ENCODE peak calls at places on chromosomes 2 and 18, in five cellular contexts. Y is vagina, K is hepatocyte, T is left lung, F is upper lobe of left lung. V is an unnamed sample.
A peak's percentile ranks its signal among the peaks of the same experiment; 100 is the strongest.

GRCh38 chr2:42008241-42008911 is 39.4 kb upstream of the PKDCC start:
- DNase-seq in Y (no peak), K (peak; percentile 32), T (no peak), F (no peak), V (no peak)

GRCh38 chr2:31523871-31524492 is 56.8 kb downstream of the SRD5A2 start:
- DNase-seq in Y (no peak), K (peak; percentile 75), T (no peak), F (no peak), V (peak; percentile 42)

GRCh38 chr2:95275601-95276243 is 1.5 kb downstream of the PROM2 start:
- DNase-seq in Y (no peak), K (no peak), T (peak; percentile 29), F (no peak), V (peak; percentile 38)

GRCh38 chr2:179107737-179108136 is 57.8 kb upstream of the CCDC141 start:
- DNase-seq in Y (no peak), K (peak; percentile 35), T (no peak), F (no peak), V (peak; percentile 42)

GRCh38 chr2:51301376-51301775 is 269.4 kb upstream of the NRXN1 start:
- DNase-seq in Y (no peak), K (no peak), T (no peak), F (no peak), V (no peak)

GRCh38 chr2:195486520-195486919 is 170.5 kb upstream of the SLC39A10 start:
- DNase-seq in Y (no peak), K (no peak), T (no peak), F (no peak), V (no peak)

GRCh38 chr2:23430263-23430662 is 45.3 kb downstream of the KLHL29 start:
- DNase-seq in Y (no peak), K (no peak), T (no peak), F (no peak), V (peak; percentile 57)

GRCh38 chr2:213251618-213252017 is 32.6 kb upstream of the SPAG16 start:
- DNase-seq in Y (no peak), K (peak; percentile 84), T (no peak), F (no peak), V (peak; percentile 70)

GRCh38 chr2:1986166-1986565 is 241.9 kb upstream of the PXDN start:
- DNase-seq in Y (no peak), K (no peak), T (no peak), F (no peak), V (no peak)

GRCh38 chr2:191105082-191105481 is 45.7 kb downstream of the STAT4 start:
- DNase-seq in Y (no peak), K (no peak), T (no peak), F (no peak), V (peak; percentile 84)

GRCh38 chr2:62597323-62597722 is 91.3 kb upstream of the TMEM17 start:
- DNase-seq in Y (no peak), K (no peak), T (no peak), F (no peak), V (no peak)

GRCh38 chr2:62794791-62795190 is 89.3 kb downstream of the EHBP1 start:
- DNase-seq in Y (no peak), K (no peak), T (no peak), F (no peak), V (peak; percentile 90)

GRCh38 chr2:12705230-12705629 is 11.5 kb upstream of the TRIB2 start:
- DNase-seq in Y (no peak), K (no peak), T (no peak), F (no peak), V (no peak)

GRCh38 chr2:238159676-238160205 is 971 bp downstream of the ERFE start:
- DNase-seq in Y (no peak), K (no peak), T (no peak), F (peak; percentile 72), V (no peak)

GRCh38 chr2:238157506-238158017 is 1.2 kb upstream of the ERFE start:
- DNase-seq in Y (no peak), K (no peak), T (no peak), F (peak; percentile 60), V (no peak)

GRCh38 chr2:238158018-238158806 is 558 bp upstream of the ERFE start:
- DNase-seq in Y (no peak), K (no peak), T (no peak), F (peak; percentile 69), V (no peak)

GRCh38 chr2:238160206-238161129 is 1.7 kb downstream of the ERFE start:
- DNase-seq in Y (no peak), K (no peak), T (no peak), F (peak; percentile 63), V (no peak)

GRCh38 chr2:238158807-238159539 is at the start of gene ERFE:
- DNase-seq in Y (no peak), K (peak; percentile 79), T (no peak), F (peak; percentile 92), V (no peak)
- TF ChIP-seq CTCF in Y (peak; percentile 28), K (peak; percentile 62), T (peak; percentile 42), F (peak; percentile 11), V (peak; percentile 44)

GRCh38 chr2:149465873-149466272 is 121.7 kb downstream of the MMADHC start:
- DNase-seq in Y (no peak), K (no peak), T (no peak), F (no peak), V (no peak)
- H3K4me3 ChIP-seq in Y (no peak overlapping the region), K (no peak overlapping the region), T (no peak overlapping the region), F (no peak overlapping the region), V (no peak overlapping the region)

DNA sequence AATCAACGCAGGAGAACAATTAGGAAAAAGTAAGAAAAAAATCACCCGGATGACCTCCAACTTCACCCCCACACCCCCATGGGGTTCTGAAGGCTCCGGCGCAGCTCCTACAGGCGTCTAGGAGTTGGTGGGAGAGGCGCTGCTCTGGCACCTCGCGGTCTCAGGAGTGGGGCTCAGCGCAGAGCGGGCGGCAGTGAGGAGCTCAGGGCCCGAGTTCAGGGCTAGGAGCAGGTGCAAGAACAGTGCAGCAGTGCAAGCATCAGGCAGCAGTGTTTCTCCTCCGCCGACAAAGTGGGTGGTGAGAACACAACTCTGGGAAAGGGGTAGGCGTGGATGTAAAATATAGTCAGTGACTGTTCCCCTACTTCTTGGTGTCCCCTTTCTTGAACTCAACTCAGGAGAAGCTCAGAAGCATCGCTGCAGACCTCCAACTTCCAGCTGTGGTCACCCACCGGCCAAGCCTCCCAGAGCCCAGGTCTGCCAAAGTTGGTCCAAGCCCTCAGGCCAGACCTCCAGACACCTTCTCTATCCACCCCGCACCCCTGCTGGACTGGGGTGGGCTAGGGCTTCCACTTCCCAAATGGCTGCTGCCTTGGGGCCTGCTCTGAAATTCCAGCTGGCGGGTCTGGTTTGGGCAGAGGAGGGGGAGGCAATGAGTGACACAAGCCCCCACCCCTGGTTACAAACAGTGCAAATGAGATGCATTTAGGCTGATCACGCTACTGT is 14.3 kb downstream of the POU3F3 start:
- DNase-seq in Y (no peak), K (no peak), T (no peak), F (peak; percentile 51), V (no peak)
- H3K27me3 ChIP-seq in Y (peaks cover 20% of the 10 kb centered on the region), K (peaks cover 99% of the 10 kb centered on the region), T (peaks cover 100% of the 10 kb centered on the region), F (peaks cover 45% of the 10 kb centered on the region), V (peaks cover 61% of the 10 kb centered on the region)

DNA sequence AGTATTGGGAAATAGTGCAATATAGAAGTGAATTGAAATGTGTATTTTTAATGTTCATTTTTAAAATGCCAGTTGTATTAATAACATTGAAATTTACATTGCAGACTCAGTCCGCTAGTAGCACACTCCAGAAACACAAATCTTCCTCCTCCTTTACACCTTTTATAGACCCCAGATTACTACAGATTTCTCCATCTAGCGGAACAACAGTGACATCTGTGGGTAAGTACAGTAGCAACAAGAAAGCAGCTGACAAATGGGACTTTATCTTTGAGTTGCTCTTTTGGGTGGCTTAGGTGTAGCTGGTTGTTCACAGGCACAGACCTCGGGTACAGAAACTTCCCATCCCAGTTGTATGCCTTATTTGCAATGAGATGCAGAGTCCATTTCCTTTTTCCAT is 118.2 kb upstream of the IL1R2 start:
- DNase-seq in Y (no peak), K (no peak), T (no peak), F (no peak), V (no peak)
- TF ChIP-seq CTCF in Y (no peak), K (peak; percentile 41), T (no peak), F (no peak), V (peak; percentile 13)

GRCh38 chr2:238790877-238791276 is 57.0 kb upstream of the TWIST2 start:
- DNase-seq in Y (no peak), K (no peak), T (no peak), F (no peak), V (no peak)
- H3K4me3 ChIP-seq in Y (peak overlapping the region; percentile 0), K (no peak overlapping the region), T (no peak overlapping the region), F (no peak overlapping the region), V (no peak overlapping the region)

GRCh38 chr18:48440924-48441323 is 31.7 kb upstream of the ZBTB7C start:
- DNase-seq in Y (no peak), K (no peak), T (no peak), F (no peak), V (no peak)

GRCh38 chr18:48442761-48443160 is 33.6 kb upstream of the ZBTB7C start:
- DNase-seq in Y (no peak), K (no peak), T (no peak), F (no peak), V (peak; percentile 43)

GRCh38 chr18:48445540-48445939 is 36.4 kb upstream of the ZBTB7C start:
- DNase-seq in Y (no peak), K (peak; percentile 90), T (peak; percentile 72), F (no peak), V (peak; percentile 82)

GRCh38 chr18:48441405-48441881 is 32.3 kb upstream of the ZBTB7C start:
- DNase-seq in Y (no peak), K (no peak), T (no peak), F (peak; percentile 18), V (no peak)

DNA sequence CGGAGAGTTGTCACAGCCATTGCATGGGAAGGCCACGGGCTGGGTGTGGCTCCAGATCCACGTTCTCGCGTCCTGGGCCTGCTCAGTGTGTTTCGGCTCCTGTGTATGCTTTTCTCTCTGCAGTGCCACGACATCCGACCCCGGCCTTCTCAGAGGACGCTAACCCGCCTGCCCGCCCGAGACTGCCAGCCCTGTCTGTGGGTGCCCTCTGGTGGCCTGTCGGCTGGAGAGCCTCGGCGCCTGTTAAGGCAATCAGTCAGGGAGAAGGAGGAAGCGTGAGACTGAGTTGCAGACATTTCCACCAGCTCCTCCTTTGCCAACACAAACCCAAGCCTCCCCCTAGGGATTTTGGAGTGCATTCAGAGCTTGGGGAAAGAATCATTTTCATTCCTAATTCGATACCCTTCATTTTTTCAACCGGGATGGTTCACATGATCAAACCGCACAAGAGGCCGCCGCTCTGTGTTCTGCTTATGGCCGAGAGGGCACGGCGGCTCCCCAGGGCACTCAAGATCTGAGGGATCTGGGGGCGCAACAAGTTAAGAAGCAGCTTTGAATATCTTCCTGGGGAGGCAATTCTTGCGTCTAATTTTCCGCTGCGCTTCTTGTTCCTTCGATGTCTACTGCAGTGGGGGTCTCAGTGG is 37.5 kb upstream of the ZBTB7C start:
- DNase-seq in Y (no peak), K (peak; percentile 93), T (peak; percentile 87), F (peak; percentile 92), V (peak; percentile 51)
- H3K27me3 ChIP-seq in Y (no peaks in the 10 kb centered on the region), K (no peaks in the 10 kb centered on the region), T (peaks cover 3% of the 10 kb centered on the region), F (no peaks in the 10 kb centered on the region), V (no peaks in the 10 kb centered on the region)

GRCh38 chr18:44680271-44681038 is at the start of gene SETBP1:
- DNase-seq in Y (no peak), K (peak; percentile 84), T (peak; percentile 67), F (peak; percentile 91), V (peak; percentile 71)
- TF ChIP-seq CTCF in Y (no peak), K (peak; percentile 22), T (no peak), F (no peak), V (no peak)

V was measured in bronchial epithelial cell.